ENCODE peak calls at places on chromosomes 4 and X, in eight cellular contexts. B is effector memory CD4-positive, alpha-beta T cell; C is activated gamma-delta T cell; Q is Peyer's patch; V is T-helper 9 cell; Y is GM04504; O is activated CD4-positive, CD25-positive, alpha-beta regulatory T cell treated with anti-CD3 and anti-CD28 coated beads, Interleukin-2, amount 50 U/mL, for 16 hours; S is mucosa of gallbladder. L is an unnamed sample.

GRCh38 chr4:6446538-6447451 is 25.6 kb downstream of the PPP2R2C start:
- DNase-seq in O (no peak), Y (no peak), S (no peak), C (no peak), V (no peak), B (no peak), Q (no peak), L (no peak)

GRCh38 chr4:36209941-36210663 is 34.2 kb downstream of the ARAP2 start:
- DNase-seq in V (no peak), C (no peak), Q (no peak), S (no peak), Y (no peak), B (no peak), O (no peak), L (no peak)

GRCh38 chrX:44012484-44013096 is 39.4 kb upstream of the NDP start:
- DNase-seq in Q (no peak), Y (peak; percentile 26), B (no peak), S (peak; percentile 12), C (no peak), V (peak; percentile 1), O (no peak), L (no peak)

GRCh38 chrX:13685126-13685763 is 3.7 kb upstream of the RAB9A start:
- DNase-seq in B (no peak), O (no peak), S (no peak), Y (no peak), V (no peak), C (no peak), Q (no peak), L (no peak)

GRCh38 chr4:37540486-37540885 is 145.7 kb downstream of the RELL1 start:
- DNase-seq in C (no peak), B (no peak), O (no peak), Q (no peak), V (no peak), Y (no peak), S (no peak), L (no peak)

GRCh38 chrX:154748712-154749339 is 2.1 kb downstream of the GAB3 start:
- DNase-seq in V (peak; percentile 21), C (no peak), S (peak; percentile 46), Q (no peak), B (peak; percentile 37), Y (no peak), O (no peak), L (no peak)

GRCh38 chr4:2672700-2673099 is 83.4 kb downstream of the TNIP2 start:
- DNase-seq in B (no peak), O (no peak), Q (no peak), V (no peak), C (no peak), Y (no peak), S (no peak), L (no peak)

GRCh38 chrX:20712811-20713210 is 446.1 kb upstream of the RPS6KA3 start:
- DNase-seq in B (no peak), S (no peak), Y (no peak), C (no peak), O (no peak), Q (no peak), V (no peak), L (no peak)

GRCh38 chr4:26048962-26049361 is 134.9 kb downstream of the SMIM20 start:
- DNase-seq in Q (no peak), S (no peak), O (no peak), B (no peak), C (no peak), Y (peak; percentile 18), V (no peak), L (no peak)

GRCh38 chrX:154033848-154034247 is 14.1 kb upstream of the IRAK1 start:
- DNase-seq in S (no peak), C (no peak), Y (no peak), O (no peak), V (no peak), Q (no peak), B (no peak), L (no peak)

GRCh38 chrX:70169281-70169680 is 8.0 kb upstream of the DGAT2L6 start:
- DNase-seq in V (no peak), Y (no peak), S (no peak), B (no peak), Q (no peak), C (no peak), O (no peak), L (no peak)

GRCh38 chr4:145482209-145483021 is 762 bp downstream of the SMAD1 start:
- DNase-seq in Q (no peak), O (peak; percentile 21), B (no peak), C (peak; percentile 11), S (peak; percentile 48), Y (peak; percentile 37), V (no peak), L (peak; percentile 43)

GRCh38 chrX:37350034-37350365 is 836 bp downstream of the PRRG1 start:
- DNase-seq in O (no peak), V (no peak), C (no peak), Q (no peak), B (no peak), Y (no peak), S (no peak), L (no peak)

GRCh38 chrX:116317409-116317808 is 119.0 kb upstream of the SLC6A14 start:
- DNase-seq in C (no peak), S (peak; percentile 40), Y (no peak), O (no peak), Q (no peak), V (no peak), B (no peak), L (peak; percentile 0)

GRCh38 chrX:150050387-150050786 is 112.1 kb upstream of the EOLA2 start:
- DNase-seq in B (no peak), Q (no peak), C (no peak), O (no peak), Y (no peak), V (no peak), S (no peak), L (no peak)

GRCh38 chrX:38055170-38055847 is 49.0 kb downstream of the SYTL5 start:
- DNase-seq in B (no peak), Y (peak; percentile 18), S (peak; percentile 12), Q (no peak), O (no peak), C (no peak), V (no peak), L (no peak)

GRCh38 chr4:119103263-119103662 is 32.4 kb upstream of the MYOZ2 start:
- DNase-seq in S (no peak), B (no peak), Q (no peak), O (no peak), V (no peak), C (no peak), Y (peak; percentile 88), L (peak; percentile 96)

GRCh38 chr4:88857588-88857987 is 160.0 kb upstream of the NAP1L5 start:
- DNase-seq in B (no peak), Q (no peak), O (no peak), V (no peak), S (no peak), C (no peak), Y (no peak), L (no peak)

GRCh38 chr4:177375971-177376370 is 66.3 kb downstream of the AGA start:
- DNase-seq in S (no peak), Y (no peak), Q (no peak), V (no peak), O (no peak), C (no peak), B (no peak), L (no peak)

GRCh38 chrX:119474615-119475388 is 6.6 kb downstream of the SLC25A5 start:
- DNase-seq in Y (no peak), V (no peak), O (no peak), C (no peak), S (no peak), Q (no peak), B (no peak), L (no peak)

GRCh38 chr4:74659576-74660411 is 134.5 kb downstream of the BTC start:
- DNase-seq in V (no peak), S (peak; percentile 70), B (no peak), Y (peak; percentile 95), Q (no peak), O (no peak), C (no peak), L (peak; percentile 99)

GRCh38 chrX:64342811-64343210 is 52.4 kb downstream of the MTMR8 start:
- DNase-seq in C (no peak), V (no peak), B (no peak), S (no peak), O (no peak), Y (no peak), Q (no peak), L (no peak)

GRCh38 chr4:43234626-43235025 is 342.1 kb downstream of the GRXCR1 start:
- DNase-seq in C (no peak), Q (no peak), O (no peak), V (no peak), S (no peak), Y (no peak), B (no peak), L (no peak)

GRCh38 chr4:36872679-36873078 is 371.9 kb upstream of the NWD2 start:
- DNase-seq in C (no peak), Q (no peak), Y (no peak), O (no peak), V (no peak), B (no peak), S (no peak), L (no peak)

GRCh38 chr4:40502936-40503335 is 126.7 kb downstream of the RBM47 start:
- DNase-seq in V (no peak), Y (no peak), B (no peak), S (no peak), Q (no peak), O (no peak), C (no peak), L (no peak)